ENCODE peak calls at places on chromosomes 4 and X, in five cellular contexts. A, L, C, F and B are unnamed samples.

GRCh38 chr4:7903686-7904085 is 36.0 kb downstream of the AFAP1 start:
- DNase-seq in A (no peak), L (no peak), C (no peak), F (no peak), B (no peak)

GRCh38 chr4:65861993-65862392 is 191.7 kb upstream of the EPHA5 start:
- DNase-seq in A (no peak), L (no peak), C (no peak), F (no peak), B (no peak)

GRCh38 chr4:81826336-81826735 is 354.6 kb upstream of the RASGEF1B start:
- DNase-seq in A (no peak), L (no peak), C (no peak), F (no peak), B (no peak)

GRCh38 chr4:149911371-149911770 is 95.7 kb upstream of the IQCM start:
- DNase-seq in A (no peak), L (no peak), C (no peak), F (no peak), B (no peak)

GRCh38 chrX:18872621-18873020 is 111.3 kb downstream of the PHKA2 start:
- DNase-seq in A (no peak), L (no peak), C (no peak), F (no peak), B (no peak)

GRCh38 chr4:17265139-17265538 is 246.8 kb downstream of the QDPR start:
- DNase-seq in A (no peak), L (no peak), C (no peak), F (no peak), B (no peak)

GRCh38 chrX:152895724-152896420 is 2.0 kb upstream of the ZNF185 start:
- DNase-seq in A (no peak), L (no peak), C (peak; percentile 79), F (no peak), B (no peak)

GRCh38 chr4:159101983-159102622 is 776 bp upstream of the RAPGEF2 start:
- DNase-seq in A (no peak), L (no peak), C (no peak), F (no peak), B (no peak)

GRCh38 chrX:78035061-78035460 is 65.6 kb upstream of the PGAM4 start:
- DNase-seq in A (no peak), L (no peak), C (no peak), F (no peak), B (no peak)

GRCh38 chrX:3567681-3568080 is 145.8 kb downstream of the PRKX start:
- DNase-seq in A (no peak), L (no peak), C (no peak), F (no peak), B (no peak)

GRCh38 chr4:95867919-95868318 is 28.0 kb downstream of the PDHA2 start:
- DNase-seq in A (no peak), L (peak; percentile 22), C (peak; percentile 5), F (no peak), B (no peak)

GRCh38 chrX:48508400-48509244 is at the start of gene PORCN:
- DNase-seq in A (peak; percentile 92), L (peak; percentile 31), C (peak; percentile 54), F (peak; percentile 75), B (peak; percentile 84)

GRCh38 chr4:177442623-177443155 is 452 bp upstream of the AGA start:
- DNase-seq in A (no peak), L (peak; percentile 65), C (peak; percentile 15), F (peak; percentile 6), B (no peak)

GRCh38 chrX:42530027-42530426 is 247.9 kb downstream of the PPP1R2C start:
- DNase-seq in A (no peak), L (no peak), C (peak; percentile 1), F (no peak), B (no peak)

GRCh38 chr4:165711436-165711835 is 161.6 kb upstream of the TLL1 start:
- DNase-seq in A (no peak), L (no peak), C (no peak), F (no peak), B (no peak)

GRCh38 chr4:83855044-83855443 is 319.1 kb downstream of the GPAT3 start:
- DNase-seq in A (no peak), L (no peak), C (peak; percentile 95), F (no peak), B (no peak)

GRCh38 chr4:60657041-60657440 is 543.1 kb upstream of the ADGRL3 start:
- DNase-seq in A (no peak), L (no peak), C (no peak), F (no peak), B (no peak)

GRCh38 chr4:189200346-189200745 is 740.3 kb upstream of the FRG1 start:
- DNase-seq in A (no peak), L (peak; percentile 4), C (no peak), F (no peak), B (no peak)

GRCh38 chr4:36402008-36402758 is 120.8 kb downstream of the DTHD1 start:
- DNase-seq in A (no peak), L (no peak), C (no peak), F (no peak), B (no peak)

GRCh38 chrX:1412551-1413161 is 20.7 kb upstream of the SLC25A6 start:
- DNase-seq in A (peak; percentile 22), L (no peak), C (no peak), F (no peak), B (no peak)